ENCODE peak calls at places on chromosomes 2 and 18, in four cellular contexts. Q is mammary epithelial cell, B is A673, G is GM23248. K is an unnamed sample.

GRCh38 chr2:133264951-133265949 is 303.0 kb downstream of the NCKAP5 start:
- DNase-seq in Q (no peak), B (peak), G (no peak), K (no peak)

GRCh38 chr2:86140969-86141392 is 34.9 kb downstream of the PTCD3 start:
- DNase-seq in Q (no peak), B (no peak), G (peak), K (no peak)

GRCh38 chr2:234422895-234423505 is 73.9 kb downstream of the ARL4C start:
- DNase-seq in Q (no peak), B (no peak), G (no peak), K (no peak)

GRCh38 chr2:216109962-216110614 is 940 bp downstream of the XRCC5 start:
- DNase-seq in Q (peak), B (peak), G (peak), K (peak)

GRCh38 chr2:12326449-12327190 is 390.1 kb upstream of the TRIB2 start:
- DNase-seq in Q (no peak), B (no peak), G (no peak), K (no peak)

GRCh38 chr18:76801567-76802505 is 20.5 kb upstream of the ZNF236 start:
- DNase-seq in Q (peak), B (peak), G (peak), K (no peak)

GRCh38 chr2:240421396-240421795 is 14.1 kb upstream of the GPC1 start:
- DNase-seq in Q (no peak), B (no peak), G (no peak), K (no peak)

GRCh38 chr18:71028285-71028762 is 739.5 kb downstream of the SOCS6 start:
- DNase-seq in Q (no peak), B (peak), G (no peak), K (no peak)

GRCh38 chr2:236507393-236508085 is 62.1 kb upstream of the ACKR3 start:
- DNase-seq in Q (peak), B (peak), G (peak), K (no peak)

GRCh38 chr2:237092920-237093781 is 7.5 kb downstream of the COPS8 start:
- DNase-seq in Q (peak), B (peak), G (peak), K (peak)

GRCh38 chr2:174025271-174026121 is 60.3 kb upstream of the SP3 start:
- DNase-seq in Q (no peak), B (peak), G (peak), K (no peak)

GRCh38 chr2:168552450-168552856 is 96.4 kb downstream of the CERS6 start:
- DNase-seq in Q (no peak), B (no peak), G (no peak), K (no peak)
- TF ChIP-seq EZH2 in Q (no peak), B (no peak), G (no peak), K (no peak)

GRCh38 chr2:17455343-17455742 is 62.9 kb downstream of the RAD51AP2 start:
- DNase-seq in Q (no peak), B (no peak), G (no peak), K (no peak)

GRCh38 chr2:17460401-17461086 is 57.7 kb downstream of the RAD51AP2 start:
- DNase-seq in Q (no peak), B (no peak), G (no peak), K (no peak)

GRCh38 chr2:17461087-17461475 is 57.2 kb downstream of the RAD51AP2 start:
- DNase-seq in Q (no peak), B (no peak), G (no peak), K (no peak)
- TF ChIP-seq EZH2 in Q (no peak), B (no peak), G (no peak), K (no peak)

GRCh38 chr2:38622210-38622609 is 19.5 kb upstream of the HNRNPLL start:
- DNase-seq in Q (no peak), B (no peak), G (no peak), K (no peak)
- TF ChIP-seq EZH2 in Q (no peak), B (no peak), G (no peak), K (no peak)

GRCh38 chr2:172103471-172104292 is 982 bp upstream of the DLX2 start:
- DNase-seq in Q (peak), B (peak), G (peak), K (peak)
- TF ChIP-seq EZH2 in Q (no peak), B (no peak), G (no peak), K (no peak)

DNA sequence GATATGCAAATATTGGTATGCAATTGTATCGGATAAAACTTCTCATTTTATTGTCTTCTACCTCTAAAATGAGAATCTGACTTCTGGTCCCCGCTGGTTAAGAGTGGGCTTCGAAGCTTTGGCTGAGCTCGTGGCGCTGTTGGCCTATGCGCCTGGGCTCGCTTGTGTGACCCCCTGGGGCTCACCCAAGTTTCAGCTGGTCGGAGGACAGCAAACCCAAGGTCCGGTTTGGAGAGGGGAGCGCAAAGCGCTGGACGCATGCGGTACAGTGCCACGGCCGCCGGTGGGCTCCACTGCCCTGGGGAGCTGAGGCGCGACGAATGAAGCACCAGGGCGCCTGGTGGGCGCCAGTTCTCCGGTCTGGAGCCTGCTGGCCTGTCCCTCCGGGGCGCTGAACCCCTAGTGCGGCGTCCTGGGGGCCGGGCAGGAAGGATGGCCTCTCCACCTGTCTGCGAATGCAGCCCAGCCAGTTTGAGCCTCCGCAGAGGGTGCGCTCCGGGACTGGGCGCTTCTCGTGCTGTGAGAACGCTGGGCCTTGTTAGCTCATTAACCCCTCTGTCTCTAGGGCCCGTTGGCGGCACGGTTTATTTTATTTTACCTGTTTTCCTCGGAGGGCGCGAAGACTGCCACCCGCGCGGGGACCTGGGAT is 10.3 kb downstream of the MEIS1 start:
- DNase-seq in Q (no peak), B (no peak), G (peak), K (no peak)
- TF ChIP-seq EZH2 in Q (no peak), B (no peak), G (no peak), K (no peak)

DNA sequence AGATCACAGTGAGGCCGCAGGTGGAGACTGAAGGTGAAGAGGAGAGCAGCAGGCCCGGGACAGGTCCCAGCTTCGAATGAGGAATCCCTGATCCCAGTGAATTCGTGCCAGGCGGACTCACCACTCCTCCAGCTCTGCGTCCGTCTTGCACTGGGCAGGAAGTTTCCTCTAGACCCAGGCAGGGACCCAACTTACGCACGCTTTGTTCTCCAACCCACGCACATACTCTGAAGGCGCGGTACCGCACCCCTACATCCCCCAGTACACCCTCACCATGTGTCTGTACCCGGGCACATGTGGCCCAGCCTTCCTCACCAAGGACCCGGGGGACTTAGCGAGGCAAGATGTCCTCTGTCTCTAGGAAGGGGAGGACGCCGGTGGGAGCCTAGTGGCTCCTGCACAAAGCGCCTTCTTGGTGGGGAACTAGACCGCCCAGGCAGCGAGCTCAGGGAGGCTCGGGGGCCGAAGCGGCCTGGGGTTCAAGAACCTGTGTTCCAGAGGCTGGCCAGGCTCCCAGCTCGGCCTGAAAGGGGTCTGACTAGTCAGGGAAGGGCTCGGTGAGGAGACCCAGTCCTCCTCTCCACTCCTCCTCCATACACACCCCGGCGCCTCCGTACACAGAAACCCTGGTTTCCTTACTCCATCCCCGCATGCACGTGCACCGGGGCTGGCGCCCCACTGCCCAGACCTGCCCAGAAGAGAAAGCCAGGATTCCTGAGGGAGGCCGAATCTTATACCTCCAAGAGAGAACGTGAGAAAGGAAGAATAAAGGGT is 38.3 kb upstream of the ATP6V1B1 start:
- DNase-seq in Q (no peak), B (no peak), G (peak), K (no peak)
- TF ChIP-seq EZH2 in Q (peak), B (no peak), G (no peak), K (no peak)

GRCh38 chr2:37670378-37671012 is 947 bp downstream of the CDC42EP3 start:
- DNase-seq in Q (no peak), B (no peak), G (peak), K (no peak)
- TF ChIP-seq EZH2 in Q (no peak), B (no peak), G (no peak), K (no peak)

GRCh38 chr2:176098366-176099158 is 1.0 kb upstream of the HOXD12 start:
- DNase-seq in Q (no peak), B (no peak), G (peak), K (no peak)
- TF ChIP-seq EZH2 in Q (peak), B (no peak), G (no peak), K (no peak)

K was measured in HCT116.